ENCODE peak calls at places on chromosomes 4 and X, in six cellular contexts. C is GM12878, D is NT2/D1, J is HCT116, F is H1, G is HepG2. X is an unnamed sample. For H3K27me3, the result is how much of the 10 kb centered on the place peaks cover.

GRCh38 chr4:89136525-89136924 is 25.2 kb downstream of the TIGD2 start:
- DNase-seq in C (no peak), F (no peak), D (no peak), G (no peak), J (no peak), X (no peak)

GRCh38 chrX:24874604-24875247 is 141.0 kb downstream of the ARX start:
- DNase-seq in D (no peak), G (no peak), F (no peak), J (no peak), C (no peak), X (no peak)

GRCh38 chr4:118817178-118817930 is 18.6 kb downstream of the SEC24D start:
- DNase-seq in J (no peak), C (no peak), D (no peak), G (no peak), F (no peak), X (no peak)

GRCh38 chrX:51332188-51332942 is at the start of gene NUDT10:
- DNase-seq in G (no peak), C (no peak), F (peak), J (no peak), D (peak), X (no peak)

GRCh38 chr4:127124919-127125318 is 507.8 kb upstream of the INTU start:
- DNase-seq in F (no peak), C (no peak), G (peak), D (peak), J (no peak), X (no peak)

GRCh38 chr4:164488114-164488513 is 265.8 kb upstream of the SMIM31 start:
- DNase-seq in G (no peak), D (no peak), C (no peak), F (no peak), J (no peak), X (no peak)

GRCh38 chr4:71456841-71457240 is 118.0 kb downstream of the SLC4A4 start:
- DNase-seq in J (no peak), F (no peak), G (peak), C (no peak), D (no peak), X (no peak)

GRCh38 chr4:176709417-176709816 is 83.3 kb downstream of the VEGFC start:
- DNase-seq in F (no peak), D (no peak), C (no peak), G (no peak), J (no peak), X (no peak)

GRCh38 chr4:142846729-142847606 is 867 bp upstream of the INPP4B start:
- DNase-seq in G (peak), F (no peak), C (no peak), D (peak), J (peak), X (no peak)

GRCh38 chrX:107935200-107935599 is 47.0 kb downstream of the TEX13B start:
- DNase-seq in J (no peak), C (no peak), D (no peak), G (no peak), F (no peak), X (no peak)

GRCh38 chr4:131098976-131099375 is 2003.0 kb downstream of the C4orf33 start:
- DNase-seq in C (no peak), F (no peak), J (no peak), G (no peak), D (no peak), X (no peak)
- TF ChIP-seq ZNF274 in C (no peak), F (no peak), J (no peak), G (no peak), D (no peak), X (no peak)

DNA sequence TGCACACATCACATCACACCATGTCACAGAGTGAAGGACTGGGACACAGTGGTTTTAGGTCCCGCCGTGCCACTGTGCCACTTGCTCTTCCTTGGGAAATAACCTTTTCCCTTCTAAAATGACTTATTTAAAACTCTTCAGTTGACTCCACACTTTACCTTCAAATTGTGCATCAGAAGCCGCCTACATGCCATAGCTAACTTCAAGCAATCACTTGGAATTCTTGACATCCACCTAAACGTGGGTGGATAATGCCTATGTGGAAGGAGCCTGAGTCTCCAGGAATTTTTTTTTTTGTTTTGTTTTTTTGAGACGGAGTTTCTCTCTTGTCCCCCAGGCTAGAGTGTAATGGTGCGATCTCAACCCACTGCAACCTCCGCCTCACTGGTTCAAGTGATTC is 777.4 kb upstream of the TENM3 start:
- DNase-seq in F (no peak), C (no peak), G (no peak), J (no peak), D (no peak), X (no peak)
- H3K27me3 ChIP-seq in F (under half), C (under half), G (under half), J (under half), D (under half), X (under half)

GRCh38 chr4:82998898-82999297 is 11.7 kb downstream of the LIN54 start:
- DNase-seq in F (no peak), C (no peak), G (no peak), D (no peak), J (no peak), X (no peak)
- TF ChIP-seq ZNF274 in F (no peak), C (no peak), G (no peak), D (no peak), J (no peak), X (no peak)

DNA sequence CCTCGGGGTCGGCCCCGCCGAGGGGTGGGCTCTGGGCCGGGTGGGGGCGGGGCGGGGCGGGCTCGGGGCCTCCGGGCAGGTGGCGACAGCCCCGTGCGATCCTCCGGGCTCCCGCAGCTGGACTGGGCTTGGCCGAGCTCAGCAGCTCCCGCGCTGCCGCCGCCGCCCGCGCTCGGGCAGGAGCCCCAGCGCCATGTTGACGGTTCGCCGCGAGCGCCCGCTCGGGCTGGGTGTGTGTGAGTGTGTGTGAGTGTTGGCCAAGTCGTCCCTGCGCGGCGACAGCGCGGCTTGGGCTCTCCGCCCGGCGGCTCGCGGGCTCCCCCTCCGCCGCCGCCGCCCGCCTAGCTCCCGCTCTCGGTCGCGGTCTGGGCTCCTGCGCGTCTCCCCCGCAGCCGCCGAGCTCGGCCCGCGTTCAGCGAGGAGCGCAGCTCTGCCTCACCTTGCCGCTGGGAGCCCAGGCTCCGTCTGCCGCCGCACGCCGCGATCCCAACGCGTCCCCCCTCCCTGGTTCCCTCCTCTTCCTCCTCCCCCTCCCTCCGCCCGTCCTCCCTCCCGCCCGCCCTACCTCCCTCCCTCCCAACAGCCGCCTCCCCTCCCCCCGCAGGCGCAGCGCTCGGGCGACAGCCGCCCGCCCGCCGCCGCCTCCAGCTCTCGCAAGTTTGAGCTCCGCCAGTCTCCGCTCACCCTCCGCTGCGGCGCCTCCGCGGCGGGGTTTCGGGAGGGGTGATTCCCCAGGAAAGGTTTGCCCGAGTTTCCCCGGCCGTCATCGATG is at the start of gene BCOR:
- DNase-seq in G (no peak), D (no peak), C (no peak), J (no peak), F (no peak), X (peak)
- H3K27me3 ChIP-seq in G (under half), D (under half), C (under half), J (under half), F (under half), X (under half)

DNA sequence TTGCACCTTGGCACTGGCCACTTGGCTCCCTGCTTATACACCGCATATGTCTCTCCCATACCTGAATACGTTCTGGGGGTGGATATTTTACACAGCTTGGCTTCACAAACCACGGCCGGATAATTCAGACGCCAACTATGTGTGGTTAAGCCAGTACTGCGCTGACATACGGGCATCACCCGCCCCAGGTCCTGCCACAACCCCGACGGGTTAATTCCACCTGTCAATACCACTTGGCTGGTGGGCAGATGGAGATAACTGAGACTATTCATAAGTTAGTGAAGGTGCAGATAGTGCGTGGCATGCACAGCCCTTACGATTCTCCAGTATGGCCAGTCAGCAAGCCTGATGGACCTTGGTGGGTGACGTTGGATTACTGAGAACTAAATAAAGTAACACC is 696.3 kb upstream of the AGA start:
- DNase-seq in J (no peak), D (no peak), F (no peak), G (no peak), C (no peak), X (no peak)
- TF ChIP-seq ZNF274 in J (no peak), D (no peak), F (no peak), G (no peak), C (no peak), X (no peak)

DNA sequence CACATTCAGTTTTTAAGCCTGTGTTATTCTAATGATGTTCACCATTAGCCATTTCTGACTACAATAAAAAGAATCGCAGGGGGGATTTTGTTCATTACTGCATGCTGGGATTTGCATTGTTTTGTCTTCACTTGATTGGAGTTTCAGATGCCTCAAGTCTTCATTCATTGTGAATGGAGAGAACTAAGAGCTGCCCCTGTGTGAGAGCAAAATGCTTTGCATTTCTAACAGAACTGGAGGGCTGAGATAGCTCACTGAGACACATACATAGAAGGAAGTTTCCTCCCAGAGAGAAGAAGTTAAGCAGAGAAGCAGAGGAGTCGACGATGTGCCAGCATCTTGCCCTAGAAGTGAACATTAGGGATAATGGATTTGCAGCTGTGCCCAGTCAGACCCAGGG is 113.5 kb upstream of the GATB start:
- DNase-seq in J (no peak), F (peak), G (no peak), C (no peak), D (peak), X (no peak)
- H3K27me3 ChIP-seq in J (under half), F (under half), G (under half), C (under half), D (under half), X (under half)

GRCh38 chrX:11543249-11543648 is 122.5 kb downstream of the ARHGAP6 start:
- DNase-seq in D (no peak), G (no peak), F (no peak), J (no peak), C (no peak), X (peak)
- TF ChIP-seq ZNF274 in D (no peak), G (no peak), F (no peak), J (no peak), C (no peak), X (no peak)

DNA sequence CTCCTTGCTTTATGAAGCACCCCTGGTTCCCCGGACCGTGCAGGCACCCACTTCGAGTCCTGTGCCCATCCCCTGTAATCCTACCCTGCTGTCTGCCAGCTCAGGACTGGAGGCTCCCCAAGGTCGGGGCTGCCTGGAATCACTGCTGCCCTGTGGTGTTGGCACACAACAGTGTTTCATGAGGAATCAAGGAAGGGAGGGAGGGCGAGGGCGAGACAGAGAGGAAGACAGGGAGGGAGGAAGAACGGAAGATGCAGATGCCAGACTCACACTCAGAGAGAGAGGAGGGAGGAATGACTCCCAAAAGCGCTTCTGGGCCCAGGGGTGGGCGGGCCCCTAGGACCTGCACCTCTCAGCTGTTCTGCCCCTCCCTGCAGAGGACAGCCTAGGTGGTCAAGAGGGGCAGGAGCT is 42.9 kb upstream of the ADRA2C start:
- DNase-seq in D (no peak), F (no peak), J (no peak), G (no peak), C (no peak), X (no peak)
- H3K27me3 ChIP-seq in D (half or more), F (under half), J (under half), G (under half), C (under half), X (under half)